ENCODE peak calls at places on chromosomes 1 and 21, in six cellular contexts. A is activated CD4-positive, alpha-beta T cell treated with anti-CD3 and anti-CD28 coated beads, Interleukin-2, amount 50 U/mL, for 1 hour; Z is ovary; B is RPMI7951; R is stimulated activated CD8-positive, alpha-beta memory T cell treated with anti-CD3 and anti-CD28 coated beads, Interleukin-15, amount 100 ng/mL, for 24 hours; P is hippocampal formation. X is an unnamed sample.

GRCh38 chr1:22855668-22856606 is 116.7 kb downstream of the LACTBL1 start:
- DNase-seq in Z (no peak), A (no peak), P (no peak), B (no peak), R (no peak), X (no peak)

GRCh38 chr1:162753001-162753658 is 37.4 kb upstream of the HSD17B7 start:
- DNase-seq in P (no peak), A (no peak), B (peak), R (no peak), Z (no peak), X (no peak)

GRCh38 chr1:115877511-115877910 is 36.6 kb upstream of the NHLH2 start:
- DNase-seq in R (no peak), P (no peak), A (no peak), Z (no peak), B (no peak), X (no peak)

GRCh38 chr1:60173006-60173405 is 99.4 kb upstream of the C1orf87 start:
- DNase-seq in B (no peak), R (no peak), P (no peak), A (no peak), Z (no peak), X (no peak)

GRCh38 chr1:201173736-201174135 is 16.9 kb upstream of the IGFN1 start:
- DNase-seq in Z (no peak), R (no peak), B (no peak), P (no peak), A (no peak), X (no peak)

GRCh38 chr1:198880818-198881597 is 242.2 kb downstream of the PTPRC start:
- DNase-seq in A (no peak), Z (no peak), B (peak), R (no peak), P (no peak), X (no peak)

GRCh38 chr21:35779690-35780570 is 280.4 kb downstream of the SETD4 start:
- DNase-seq in P (no peak), B (peak), R (no peak), A (no peak), Z (no peak), X (no peak)

GRCh38 chr1:6627841-6628545 is 3.3 kb downstream of the THAP3 start:
- DNase-seq in Z (no peak), R (no peak), P (no peak), B (no peak), A (no peak), X (no peak)

GRCh38 chr1:94031591-94031990 is 89.4 kb downstream of the ABCA4 start:
- DNase-seq in P (no peak), B (no peak), A (no peak), Z (no peak), R (no peak), X (no peak)

GRCh38 chr21:41283211-41283818 is 33.3 kb upstream of the FAM3B start:
- DNase-seq in R (no peak), B (peak), Z (no peak), P (peak), A (peak), X (peak)

GRCh38 chr1:187809547-187809946 is 980.8 kb downstream of the PLA2G4A start:
- DNase-seq in R (no peak), A (no peak), P (no peak), B (no peak), Z (no peak), X (no peak)

GRCh38 chr1:151972533-151973270 is 21.0 kb downstream of the S100A10 start:
- DNase-seq in P (no peak), A (no peak), B (peak), R (no peak), Z (no peak), X (no peak)

GRCh38 chr1:161017756-161018630 is 3.0 kb downstream of the F11R start:
- DNase-seq in Z (no peak), P (no peak), B (no peak), R (no peak), A (no peak), X (no peak)

GRCh38 chr21:46482846-46483231 is 24.1 kb downstream of the DIP2A start:
- DNase-seq in B (no peak), R (no peak), Z (no peak), P (no peak), A (no peak), X (no peak)

GRCh38 chr1:88612299-88612698 is 71.8 kb upstream of the PKN2 start:
- DNase-seq in Z (no peak), A (no peak), P (no peak), B (no peak), R (no peak), X (no peak)

X was measured in CD4-positive, alpha-beta memory T cell.